ENCODE peak calls at places on chromosomes 13 and 19, in seven cellular contexts. Q is small intestine; N is A549; S is thoracic aorta; V is naive thymus-derived CD4-positive, alpha-beta T cell; D is tibial nerve; C is RWPE2. W is an unnamed sample.

GRCh38 chr19:45955905-45956608 is 17.6 kb downstream of the NOVA2 start:
- DNase-seq in Q (no peak), N (peak), S (no peak), V (no peak), D (peak), C (no peak), W (peak)

GRCh38 chr19:19120308-19121156 is 17.7 kb downstream of the TMEM161A start:
- DNase-seq in Q (peak), N (peak), S (no peak), V (no peak), D (peak), C (no peak), W (no peak)

GRCh38 chr19:49447485-49448431 is 3.9 kb downstream of the PIH1D1 start:
- DNase-seq in Q (no peak), N (peak), S (no peak), V (no peak), D (no peak), C (no peak), W (no peak)

GRCh38 chr19:46350029-46350757 is 3.3 kb downstream of the PPP5C start:
- DNase-seq in Q (no peak), N (no peak), S (no peak), V (no peak), D (no peak), C (no peak), W (peak)

GRCh38 chr13:110089815-110090214 is 217.1 kb downstream of the COL4A1 start:
- DNase-seq in Q (no peak), N (no peak), S (no peak), V (no peak), D (no peak), C (no peak), W (no peak)

GRCh38 chr13:33799950-33800592 is 17.9 kb upstream of the RFC3 start:
- DNase-seq in Q (peak), N (peak), S (no peak), V (peak), D (no peak), C (no peak), W (no peak)

GRCh38 chr19:52492201-52492960 is 35.1 kb upstream of the ZNF808 start:
- DNase-seq in Q (no peak), N (no peak), S (no peak), V (no peak), D (no peak), C (no peak), W (no peak)

GRCh38 chr13:66618702-66619101 is 611.4 kb downstream of the PCDH9 start:
- DNase-seq in Q (no peak), N (peak), S (no peak), V (no peak), D (no peak), C (no peak), W (no peak)

GRCh38 chr19:46472592-46472991 is 1.2 kb upstream of the PNMA8A start:
- DNase-seq in Q (no peak), N (no peak), S (no peak), V (no peak), D (no peak), C (no peak), W (no peak)

GRCh38 chr19:19423322-19423721 is 17.8 kb downstream of the GATAD2A start:
- DNase-seq in Q (no peak), N (no peak), S (no peak), V (no peak), D (no peak), C (no peak), W (no peak)

GRCh38 chr19:45876411-45877197 is 9.3 kb downstream of the IRF2BP1 start:
- DNase-seq in Q (peak), N (no peak), S (no peak), V (no peak), D (peak), C (no peak), W (no peak)

GRCh38 chr19:45643927-45644771 is 5.0 kb upstream of the EML2 start:
- DNase-seq in Q (no peak), N (no peak), S (no peak), V (no peak), D (no peak), C (no peak), W (peak)

GRCh38 chr13:31807090-31807541 is 67.8 kb downstream of the RXFP2 start:
- DNase-seq in Q (no peak), N (no peak), S (no peak), V (no peak), D (no peak), C (no peak), W (no peak)

GRCh38 chr19:14318873-14319272 is 62.4 kb upstream of the ADGRE5 start:
- DNase-seq in Q (no peak), N (no peak), S (no peak), V (no peak), D (no peak), C (no peak), W (no peak)

GRCh38 chr13:111319998-111320911 is at the start of gene TEX29:
- DNase-seq in Q (no peak), N (no peak), S (no peak), V (no peak), D (no peak), C (no peak), W (no peak)
- H3K27ac ChIP-seq in Q (no peak), N (no peak), S (no peak), V (no peak), D (no peak), C (no peak), W (no peak)

GRCh38 chr19:2885736-2886135 is 15.0 kb upstream of the ZNF57 start:
- DNase-seq in Q (no peak), N (no peak), S (no peak), V (no peak), D (no peak), C (no peak), W (no peak)

GRCh38 chr19:2887391-2887914 is 13.3 kb upstream of the ZNF57 start:
- DNase-seq in Q (peak), N (peak), S (no peak), V (peak), D (peak), C (no peak), W (no peak)

GRCh38 chr19:2883686-2884439 is 16.7 kb downstream of the ZNF556 start:
- DNase-seq in Q (no peak), N (no peak), S (no peak), V (no peak), D (no peak), C (no peak), W (no peak)

GRCh38 chr19:2888739-2889224 is 11.9 kb upstream of the ZNF57 start:
- DNase-seq in Q (no peak), N (no peak), S (no peak), V (peak), D (no peak), C (peak), W (no peak)
- H3K27ac ChIP-seq in Q (no peak), N (no peak), S (no peak), V (peak), D (no peak), C (no peak), W (no peak)

DNA sequence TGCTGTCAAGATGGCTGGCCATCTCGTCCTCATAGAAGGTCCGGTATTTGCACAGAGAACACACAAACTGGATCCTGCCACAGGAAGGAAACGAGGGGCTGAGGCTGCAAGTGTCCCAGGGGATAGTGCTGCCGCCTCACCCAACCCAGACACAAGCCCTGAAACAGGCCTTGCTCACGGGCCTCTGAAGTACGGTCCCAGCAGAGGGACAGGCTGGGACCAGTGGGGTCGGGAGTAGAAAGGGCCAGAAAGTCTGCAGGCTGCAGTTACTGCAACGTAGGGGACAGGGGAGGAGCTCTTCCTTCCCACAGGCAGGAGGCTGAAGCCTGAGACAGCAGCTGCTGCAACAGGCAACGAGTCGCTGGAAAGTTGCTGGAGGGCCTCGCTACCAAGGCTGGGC is 18.2 kb upstream of the AKAP8 start:
- DNase-seq in Q (no peak), N (no peak), S (no peak), V (no peak), D (no peak), C (no peak), W (no peak)
- H3K27ac ChIP-seq in Q (no peak), N (no peak), S (no peak), V (no peak), D (no peak), C (no peak), W (no peak)

GRCh38 chr19:54173951-54174817 is 1.2 kb upstream of the TMC4 start:
- DNase-seq in Q (no peak), N (no peak), S (no peak), V (no peak), D (no peak), C (no peak), W (no peak)

GRCh38 chr19:54172764-54173699 is at the start of gene TMC4:
- DNase-seq in Q (peak), N (peak), S (no peak), V (no peak), D (no peak), C (no peak), W (no peak)

GRCh38 chr19:54168174-54168917 is 4.6 kb downstream of the TMC4 start:
- DNase-seq in Q (peak), N (peak), S (peak), V (peak), D (peak), C (no peak), W (peak)

GRCh38 chr19:54169149-54169731 is 3.7 kb downstream of the TMC4 start:
- DNase-seq in Q (no peak), N (no peak), S (no peak), V (no peak), D (no peak), C (no peak), W (no peak)

GRCh38 chr19:54172413-54172763 is 572 bp downstream of the TMC4 start:
- DNase-seq in Q (peak), N (no peak), S (no peak), V (no peak), D (no peak), C (no peak), W (no peak)
- H3K27ac ChIP-seq in Q (peak), N (peak), S (no peak), V (no peak), D (no peak), C (peak), W (no peak)

DNA sequence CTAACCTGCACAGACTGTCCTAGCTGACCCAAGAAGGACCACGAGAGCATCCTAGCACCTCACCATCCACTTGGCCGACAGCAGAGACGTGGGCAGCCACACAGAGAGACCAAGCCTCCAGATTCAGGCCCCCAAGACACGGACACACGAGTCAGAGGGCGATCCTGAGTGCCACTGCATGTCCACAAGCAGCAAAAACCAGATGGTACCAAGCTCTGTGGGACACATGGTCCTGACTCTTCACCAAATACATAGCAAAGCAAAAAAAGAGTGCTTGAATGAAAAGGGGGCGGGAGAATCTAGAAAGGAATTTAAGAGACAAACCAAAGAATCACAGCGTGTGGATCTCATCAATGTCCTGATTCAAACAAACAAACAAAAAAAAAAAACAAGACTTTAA is 45.2 kb downstream of the MLLT1 start:
- DNase-seq in Q (no peak), N (no peak), S (no peak), V (no peak), D (no peak), C (peak), W (no peak)
- H3K27ac ChIP-seq in Q (no peak), N (no peak), S (no peak), V (no peak), D (peak), C (no peak), W (no peak)

GRCh38 chr19:17982430-17982829 is 15.5 kb downstream of the KCNN1 start:
- DNase-seq in Q (no peak), N (no peak), S (no peak), V (no peak), D (no peak), C (no peak), W (no peak)
- H3K27ac ChIP-seq in Q (no peak), N (no peak), S (no peak), V (no peak), D (no peak), C (no peak), W (no peak)

DNA sequence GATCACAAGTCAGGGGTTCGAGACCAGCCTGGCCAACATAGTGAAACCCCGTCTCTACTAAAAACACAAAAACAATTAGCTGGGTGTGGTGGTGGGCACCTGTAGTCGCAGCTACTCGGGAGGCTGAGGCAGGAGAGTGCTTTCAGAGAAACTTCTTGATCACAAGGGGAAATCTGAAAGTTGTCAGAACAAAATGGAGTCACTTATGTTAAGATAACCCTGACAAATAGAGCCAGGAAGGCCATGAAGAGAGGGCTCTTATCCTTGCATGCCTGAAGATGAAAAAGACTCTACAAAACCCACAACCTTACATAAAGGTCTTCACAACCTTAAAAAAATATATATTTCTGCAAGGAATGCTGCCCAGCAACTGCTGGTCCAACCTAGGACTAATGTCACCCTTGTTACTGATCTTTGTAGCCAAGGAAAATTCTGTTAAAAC is 1.2 kb downstream of the CARD8 start:
- DNase-seq in Q (no peak), N (no peak), S (no peak), V (no peak), D (no peak), C (no peak), W (no peak)
- H3K27ac ChIP-seq in Q (no peak), N (no peak), S (peak), V (peak), D (no peak), C (no peak), W (no peak)

GRCh38 chr19:35936738-35937268 is 629 bp downstream of the LRFN3 start:
- DNase-seq in Q (no peak), N (no peak), S (no peak), V (no peak), D (no peak), C (no peak), W (no peak)
- H3K27ac ChIP-seq in Q (no peak), N (peak), S (peak), V (peak), D (peak), C (peak), W (peak)

DNA sequence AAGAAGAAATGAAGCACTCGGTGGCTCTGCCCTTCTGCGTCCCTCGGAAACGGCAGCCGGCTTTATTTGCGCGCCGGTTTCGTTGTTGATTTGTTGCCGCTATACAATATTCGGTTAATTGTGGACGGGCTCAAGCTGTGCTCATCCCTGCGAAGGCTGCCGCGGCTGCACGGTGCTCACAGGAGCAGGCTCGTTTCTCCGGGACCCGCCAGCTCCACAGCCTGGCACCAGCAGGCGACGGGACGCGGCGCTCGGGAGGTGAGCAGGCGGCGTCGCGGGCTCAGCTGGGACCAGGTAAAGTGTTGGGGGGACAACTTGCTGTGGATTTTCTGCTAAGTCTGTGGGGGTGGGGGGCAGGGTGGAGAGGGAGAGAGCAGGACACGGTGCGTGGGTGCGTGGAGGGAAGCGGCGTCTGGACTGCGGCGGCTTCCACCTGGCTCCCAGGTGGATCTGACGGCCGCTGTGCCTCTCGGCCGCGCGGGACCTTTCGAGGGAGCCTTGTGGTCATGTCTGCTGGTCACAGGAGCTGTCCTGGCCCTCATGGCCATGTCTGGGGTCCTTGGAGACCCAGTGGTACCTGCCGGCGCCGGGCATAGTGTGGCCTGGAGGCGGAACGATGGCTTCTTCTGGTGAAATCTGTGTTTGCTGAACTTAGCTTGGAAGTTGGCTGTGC is 90.9 kb downstream of the TEX29 start:
- DNase-seq in Q (no peak), N (no peak), S (no peak), V (no peak), D (no peak), C (no peak), W (no peak)
- H3K27ac ChIP-seq in Q (no peak), N (no peak), S (no peak), V (no peak), D (no peak), C (no peak), W (no peak)

GRCh38 chr19:40791996-40792395 is 7.0 kb upstream of the EGLN2 start:
- DNase-seq in Q (no peak), N (no peak), S (no peak), V (no peak), D (no peak), C (no peak), W (no peak)
- H3K27ac ChIP-seq in Q (no peak), N (no peak), S (peak), V (no peak), D (no peak), C (no peak), W (no peak)